ENCODE peak calls at places on chromosome 6, in seven cellular contexts. B is heart right ventricle, Y is psoas muscle, E is hepatocyte, J is PC-3, C is left ventricle myocardium inferior, W is GM23338. P is an unnamed sample.
A peak's percentile ranks its signal among the peaks of the same experiment; 100 is the strongest.

GRCh38 chr6:34834789-34835518 is 43.1 kb downstream of the BLTP3A start:
- DNase-seq in B (no peak), Y (no peak), E (no peak), J (peak; percentile 64), C (no peak), W (no peak), P (no peak)

GRCh38 chr6:111715321-111715720 is 109.6 kb upstream of the TRAF3IP2 start:
- DNase-seq in B (no peak), Y (no peak), E (no peak), J (no peak), C (no peak), W (no peak), P (no peak)

GRCh38 chr6:79574636-79575035 is 37.4 kb upstream of the LCA5 start:
- DNase-seq in B (no peak), Y (no peak), E (peak; percentile 19), J (peak; percentile 66), C (no peak), W (peak; percentile 46), P (no peak)

GRCh38 chr6:159751448-159751847 is 10.4 kb upstream of the ACAT2 start:
- DNase-seq in B (no peak), Y (no peak), E (no peak), J (no peak), C (no peak), W (no peak), P (no peak)

GRCh38 chr6:25010917-25011625 is 75.3 kb upstream of the RIPOR2 start:
- DNase-seq in B (no peak), Y (no peak), E (no peak), J (peak; percentile 65), C (no peak), W (no peak), P (no peak)

GRCh38 chr6:155530219-155530834 is 74.7 kb upstream of the NOX3 start:
- DNase-seq in B (no peak), Y (no peak), E (peak; percentile 52), J (peak; percentile 60), C (no peak), W (peak; percentile 35), P (peak; percentile 31)

GRCh38 chr6:145977881-145978280 is 13.7 kb upstream of the SHPRH start:
- DNase-seq in B (no peak), Y (no peak), E (no peak), J (no peak), C (no peak), W (no peak), P (no peak)

GRCh38 chr6:45715508-45715803 is 300.2 kb downstream of the CLIC5 start:
- DNase-seq in B (no peak), Y (no peak), E (no peak), J (no peak), C (no peak), W (no peak), P (no peak)

GRCh38 chr6:11486486-11486885 is 51.1 kb upstream of the TMEM170B start:
- DNase-seq in B (no peak), Y (no peak), E (no peak), J (no peak), C (no peak), W (no peak), P (peak; percentile 66)

GRCh38 chr6:111874030-111874425 is 776 bp upstream of the FYN start:
- DNase-seq in B (no peak), Y (no peak), E (no peak), J (peak; percentile 34), C (no peak), W (peak; percentile 47), P (peak; percentile 33)

GRCh38 chr6:43788305-43788704 is 18.3 kb downstream of the VEGFA start:
- DNase-seq in B (no peak), Y (no peak), E (no peak), J (no peak), C (no peak), W (no peak), P (no peak)

GRCh38 chr6:83378621-83379388 is 52.0 kb downstream of the ME1 start:
- DNase-seq in B (no peak), Y (no peak), E (no peak), J (no peak), C (no peak), W (no peak), P (no peak)

GRCh38 chr6:18506387-18507017 is 119.4 kb downstream of the RNF144B start:
- DNase-seq in B (no peak), Y (no peak), E (peak; percentile 20), J (peak; percentile 30), C (no peak), W (no peak), P (no peak)

GRCh38 chr6:35017461-35018183 is 123.5 kb downstream of the TCP11 start:
- DNase-seq in B (peak; percentile 64), Y (peak; percentile 72), E (no peak), J (no peak), C (peak; percentile 58), W (no peak), P (peak; percentile 64)

GRCh38 chr6:133837801-133838349 is 51.0 kb upstream of the TCF21 start:
- DNase-seq in B (peak; percentile 38), Y (peak; percentile 59), E (peak; percentile 83), J (peak; percentile 77), C (peak; percentile 24), W (peak; percentile 95), P (peak; percentile 88)

GRCh38 chr6:144335914-144336313 is 50.8 kb downstream of the UTRN start:
- DNase-seq in B (no peak), Y (no peak), E (no peak), J (peak; percentile 22), C (no peak), W (no peak), P (no peak)

GRCh38 chr6:47701374-47701773 is 3.0 kb downstream of the ADGRF4 start:
- DNase-seq in B (no peak), Y (no peak), E (no peak), J (peak; percentile 90), C (no peak), W (no peak), P (no peak)

GRCh38 chr6:106510090-106510970 is 119.0 kb downstream of the RTN4IP1 start:
- DNase-seq in B (peak; percentile 38), Y (peak; percentile 64), E (peak; percentile 63), J (peak; percentile 85), C (peak; percentile 36), W (peak; percentile 71), P (peak; percentile 62)

GRCh38 chr6:44190712-44191111 is 26.0 kb upstream of the MYMX start:
- DNase-seq in B (no peak), Y (no peak), E (no peak), J (no peak), C (no peak), W (no peak), P (no peak)

GRCh38 chr6:167046861-167047495 is 47.8 kb downstream of the CEP43 start:
- DNase-seq in B (no peak), Y (no peak), E (no peak), J (no peak), C (no peak), W (peak; percentile 49), P (no peak)

GRCh38 chr6:22248513-22249308 is 48.1 kb downstream of the PRL start:
- DNase-seq in B (no peak), Y (no peak), E (peak; percentile 55), J (peak; percentile 93), C (no peak), W (no peak), P (no peak)

GRCh38 chr6:42960243-42961019 is at the start of gene GNMT:
- DNase-seq in B (peak; percentile 65), Y (peak; percentile 73), E (peak; percentile 77), J (peak; percentile 74), C (peak; percentile 68), W (peak; percentile 92), P (peak; percentile 58)

GRCh38 chr6:119022796-119023195 is 55.7 kb downstream of the FAM184A start:
- DNase-seq in B (no peak), Y (no peak), E (no peak), J (no peak), C (no peak), W (no peak), P (no peak)

DNA sequence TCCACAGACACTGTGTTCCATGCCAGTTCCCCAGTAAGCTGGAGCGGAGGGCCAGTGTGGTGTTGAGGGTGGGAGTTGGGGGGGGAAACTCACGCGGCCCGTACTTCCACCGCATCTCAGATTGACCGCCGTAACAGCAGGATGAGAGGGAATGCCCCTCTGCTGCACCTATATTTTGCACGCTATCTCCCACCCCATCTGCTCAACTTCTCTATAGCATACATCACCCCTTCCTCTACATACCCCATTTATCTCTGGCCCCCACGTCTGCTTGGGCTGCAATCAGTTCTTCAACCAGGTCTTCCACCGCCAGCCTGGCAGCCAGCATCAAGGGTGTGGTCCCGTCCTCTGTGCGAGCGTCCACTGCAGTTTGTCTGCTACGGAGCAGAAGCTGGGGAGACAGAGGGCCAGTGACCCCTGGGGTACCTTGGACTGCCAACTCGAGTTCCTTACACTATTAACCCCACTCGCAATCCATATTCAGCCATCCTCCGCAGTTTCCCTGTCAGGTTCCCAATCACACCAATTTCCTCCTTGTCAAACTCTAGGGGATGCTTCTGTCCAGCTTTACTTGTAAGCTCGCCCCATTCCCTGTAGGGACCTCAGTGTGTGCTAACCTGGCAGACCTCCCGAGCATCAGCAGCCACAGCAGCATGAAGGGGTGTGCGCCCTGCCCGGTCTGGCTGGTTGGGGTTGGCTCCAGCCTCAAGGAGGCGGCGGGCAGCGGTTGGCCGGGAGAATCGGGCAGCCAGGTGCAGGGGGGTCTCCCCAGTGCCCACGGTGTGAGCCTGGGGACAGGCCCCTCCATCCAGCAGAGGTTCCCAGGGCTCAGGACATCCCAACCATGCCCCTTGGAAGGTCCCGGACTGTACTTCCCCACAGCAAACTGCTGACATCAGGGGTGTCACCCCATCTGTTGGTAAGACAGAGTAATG is 4.5 kb upstream of the GPSM3 start:
- DNase-seq in B (peak; percentile 49), Y (peak; percentile 75), E (no peak), J (no peak), C (peak; percentile 55), W (peak; percentile 67), P (peak; percentile 48)
- TF ChIP-seq CTCF in B (no peak), Y (no peak), E (no peak), J (no peak), C (no peak), W (peak; percentile 28), P (no peak)

DNA sequence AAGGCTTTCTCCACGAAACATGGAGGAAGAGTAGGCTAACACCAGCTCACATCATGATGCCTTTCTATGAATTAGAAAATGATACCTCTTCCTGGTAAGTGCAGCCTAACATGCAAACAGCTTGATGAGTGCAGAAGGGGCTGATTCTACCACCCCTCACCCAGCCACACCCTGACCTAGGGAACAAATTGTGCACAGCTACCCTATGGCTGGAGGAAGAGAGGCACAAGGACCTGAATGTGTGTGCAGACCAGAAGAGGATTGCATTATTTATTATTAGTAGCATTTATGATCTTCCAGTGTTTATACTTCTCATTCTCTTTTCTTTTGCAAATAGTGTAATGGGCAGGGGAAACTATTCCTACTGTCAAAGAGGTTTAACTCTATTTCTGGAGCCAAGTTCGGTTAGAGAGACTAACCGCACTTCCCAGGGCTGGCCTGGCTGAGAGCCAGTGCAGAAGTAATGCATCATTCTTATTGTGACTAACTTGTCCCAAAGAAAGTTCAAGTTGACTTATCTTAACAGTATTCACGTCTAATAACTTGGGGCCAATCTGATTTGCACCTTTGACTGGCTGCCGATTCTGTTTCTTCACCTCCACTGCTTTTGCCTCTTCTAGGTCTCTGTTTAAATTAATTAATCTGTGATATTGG is 237.5 kb downstream of the CD83 start:
- DNase-seq in B (peak; percentile 63), Y (peak; percentile 69), E (peak; percentile 45), J (peak; percentile 92), C (peak; percentile 69), W (no peak), P (no peak)
- H3K27ac ChIP-seq in B (no peak overlapping the region), Y (no peak overlapping the region), E (no peak overlapping the region), J (peak overlapping the region; percentile 48), C (no peak overlapping the region), W (no peak overlapping the region), P (no peak overlapping the region)

GRCh38 chr6:37826993-37827392 is 7.5 kb downstream of the ZFAND3 start:
- DNase-seq in B (no peak), Y (no peak), E (no peak), J (no peak), C (no peak), W (no peak), P (no peak)
- H3K4me1 ChIP-seq in B (peaks cover 97% of the 10 kb centered on the region), Y (peaks cover 94% of the 10 kb centered on the region), E (peaks cover 26% of the 10 kb centered on the region), J (peaks cover 15% of the 10 kb centered on the region), C (peaks cover 96% of the 10 kb centered on the region), W (peaks cover 14% of the 10 kb centered on the region), P (peaks cover 20% of the 10 kb centered on the region)

GRCh38 chr6:32622545-32623401 is 14.4 kb upstream of the HLA-DQA1 start:
- DNase-seq in B (peak; percentile 22), Y (peak; percentile 57), E (peak; percentile 68), J (peak; percentile 18), C (no peak), W (peak; percentile 60), P (peak; percentile 24)
- TF ChIP-seq CTCF in B (peak; percentile 25), Y (peak; percentile 6), E (peak; percentile 54), J (peak; percentile 47), C (peak; percentile 35), W (peak; percentile 50), P (no peak)

P was measured in testis.